ENCODE peak calls at places on chromosomes 12 and 14, in four cellular contexts. W, D, H and J are unnamed samples.

GRCh38 chr12:108214486-108214885 is 85.4 kb downstream of the WSCD2 start:
- DNase-seq in W (peak), D (peak), H (peak), J (peak)

GRCh38 chr14:105839425-105840265 is 313.3 kb downstream of the TMEM121 start:
- DNase-seq in W (no peak), D (no peak), H (no peak), J (peak)

GRCh38 chr14:48731260-48731659 is 854.9 kb downstream of the RPS29 start:
- DNase-seq in W (no peak), D (no peak), H (no peak), J (no peak)

GRCh38 chr12:7162691-7163114 is 26.8 kb upstream of the PEX5 start:
- DNase-seq in W (peak), D (no peak), H (peak), J (peak)

GRCh38 chr14:60965402-60965801 is 15.5 kb downstream of the TRMT5 start:
- DNase-seq in W (peak), D (no peak), H (no peak), J (no peak)

GRCh38 chr12:42140901-42141300 is 3.8 kb downstream of the GXYLT1 start:
- DNase-seq in W (no peak), D (no peak), H (no peak), J (no peak)

GRCh38 chr12:2633825-2634200 is 161.0 kb upstream of the FKBP4 start:
- DNase-seq in W (no peak), D (no peak), H (no peak), J (no peak)

GRCh38 chr14:34981743-34982420 is 910 bp upstream of the SRP54 start:
- DNase-seq in W (peak), D (peak), H (no peak), J (no peak)

GRCh38 chr14:96187216-96188050 is 17.2 kb upstream of the BDKRB2 start:
- DNase-seq in W (no peak), D (no peak), H (no peak), J (no peak)

GRCh38 chr12:67667276-67668073 is 18.9 kb downstream of the DYRK2 start:
- DNase-seq in W (no peak), D (no peak), H (peak), J (no peak)

GRCh38 chr14:43894534-43894933 is 612.5 kb downstream of the FSCB start:
- DNase-seq in W (no peak), D (no peak), H (peak), J (no peak)

GRCh38 chr12:118467576-118467975 is 91.2 kb downstream of the SUDS3 start:
- DNase-seq in W (no peak), D (no peak), H (no peak), J (no peak)

GRCh38 chr14:95460647-95461478 is 55.6 kb downstream of the SYNE3 start:
- DNase-seq in W (no peak), D (no peak), H (no peak), J (peak)

GRCh38 chr14:104130974-104131651 is 7.3 kb upstream of the KIF26A start:
- DNase-seq in W (peak), D (no peak), H (peak), J (peak)

GRCh38 chr14:93977790-93978581 is 1.6 kb upstream of the ASB2 start:
- DNase-seq in W (peak), D (no peak), H (peak), J (no peak)

GRCh38 chr14:28673056-28673455 is 93.5 kb upstream of the FOXG1 start:
- DNase-seq in W (no peak), D (no peak), H (no peak), J (no peak)

GRCh38 chr12:119176267-119177055 is 2.3 kb upstream of the HSPB8 start:
- DNase-seq in W (peak), D (no peak), H (no peak), J (peak)

GRCh38 chr14:23347406-23348296 is 5.0 kb downstream of the SLC22A17 start:
- DNase-seq in W (no peak), D (no peak), H (no peak), J (no peak)

GRCh38 chr12:129119537-129119936 is 266.3 kb downstream of the GLT1D1 start:
- DNase-seq in W (no peak), D (no peak), H (peak), J (no peak)

GRCh38 chr12:104569348-104570173 is 112.8 kb downstream of the CHST11 start:
- DNase-seq in W (peak), D (peak), H (peak), J (no peak)

GRCh38 chr14:63266106-63266505 is 52.6 kb downstream of the GPHB5 start:
- DNase-seq in W (no peak), D (no peak), H (no peak), J (peak)

GRCh38 chr14:59632381-59632780 is 55.8 kb upstream of the CCDC175 start:
- DNase-seq in W (peak), D (no peak), H (peak), J (peak)

GRCh38 chr14:88470542-88471440 is 84.0 kb downstream of the PTPN21 start:
- DNase-seq in W (no peak), D (no peak), H (no peak), J (no peak)

GRCh38 chr14:65879218-65880009 is 466.9 kb downstream of the FUT8 start:
- DNase-seq in W (peak), D (no peak), H (peak), J (no peak)

GRCh38 chr14:23483216-23483854 is 13.8 kb downstream of the NGDN start:
- DNase-seq in W (peak), D (no peak), H (peak), J (peak)

GRCh38 chr12:18643673-18644072 is 94.1 kb downstream of the PLCZ1 start:
- DNase-seq in W (no peak), D (no peak), H (no peak), J (no peak)

GRCh38 chr12:118064608-118065007 is 3.6 kb upstream of the WSB2 start:
- DNase-seq in W (no peak), D (no peak), H (peak), J (peak)

GRCh38 chr12:125533434-125534029 is 468.3 kb downstream of the AACS start:
- DNase-seq in W (peak), D (no peak), H (peak), J (peak)